ENCODE peak calls at places on chromosomes 13 and 19, in eight cellular contexts. C is activated gamma-delta T cell treated with anti-CD3 and anti-CD28 coated beads, Interleukin-2, amount 50 U/mL, for 16 hours; Z is fibroblast of gingiva; T is fibroblast of villous mesenchyme; A is B cell; F is GM23338; U is left ventricle myocardium inferior; P is NCI-H774. E is an unnamed sample.

GRCh38 chr13:50069255-50069654 is 54.0 kb downstream of the KCNRG start:
- DNase-seq in F (no peak), C (no peak), U (no peak), T (peak), Z (peak), A (no peak), P (no peak), E (no peak)

GRCh38 chr13:43185206-43185605 is 161.8 kb downstream of the DNAJC15 start:
- DNase-seq in T (no peak), U (no peak), C (no peak), F (no peak), P (no peak), Z (no peak), A (no peak), E (no peak)

GRCh38 chr19:4175669-4175931 is 6.8 kb downstream of the SIRT6 start:
- DNase-seq in C (no peak), A (no peak), Z (no peak), T (no peak), F (no peak), U (no peak), P (no peak), E (no peak)

GRCh38 chr13:111629933-111630332 is 309.5 kb downstream of the TEX29 start:
- DNase-seq in U (no peak), F (no peak), P (peak), A (no peak), C (no peak), Z (no peak), T (no peak), E (peak)

GRCh38 chr19:18856385-18857126 is 24.8 kb downstream of the UPF1 start:
- DNase-seq in F (peak), T (peak), C (no peak), Z (peak), P (no peak), A (no peak), U (no peak), E (peak)

GRCh38 chr19:32041681-32042292 is 303.6 kb upstream of the ZNF507 start:
- DNase-seq in F (peak), U (peak), A (no peak), T (peak), Z (no peak), C (no peak), P (no peak), E (peak)

GRCh38 chr19:30783936-30784335 is 411.8 kb downstream of the ZNF536 start:
- DNase-seq in F (no peak), T (no peak), P (no peak), A (no peak), Z (no peak), U (no peak), C (no peak), E (no peak)

GRCh38 chr19:51800849-51801244 is 5.9 kb downstream of the FPR3 start:
- DNase-seq in A (no peak), P (no peak), U (no peak), Z (no peak), C (no peak), F (no peak), T (no peak), E (no peak)

GRCh38 chr13:44399045-44399444 is 25.4 kb downstream of the SERP2 start:
- DNase-seq in F (no peak), Z (no peak), P (peak), C (no peak), U (no peak), T (no peak), A (no peak), E (no peak)

GRCh38 chr19:48571378-48572162 is 19.6 kb downstream of the SULT2B1 start:
- DNase-seq in C (no peak), P (peak), T (no peak), A (no peak), U (no peak), F (no peak), Z (no peak), E (no peak)

GRCh38 chr19:679418-680286 is 3.5 kb downstream of the FSTL3 start:
- DNase-seq in P (peak), T (peak), U (peak), A (peak), F (peak), Z (peak), C (no peak), E (peak)

GRCh38 chr19:30074741-30075460 is 132.9 kb downstream of the URI1 start:
- DNase-seq in U (no peak), C (no peak), P (no peak), T (no peak), F (no peak), Z (no peak), A (no peak), E (no peak)

GRCh38 chr13:47033216-47033615 is 136.4 kb upstream of the HTR2A start:
- DNase-seq in P (no peak), T (peak), U (no peak), A (no peak), F (no peak), C (no peak), Z (peak), E (no peak)

GRCh38 chr19:45442927-45443461 is 19.3 kb upstream of the ERCC1 start:
- DNase-seq in T (peak), Z (peak), A (peak), F (peak), P (no peak), C (no peak), U (peak), E (peak)

GRCh38 chr19:10295305-10295846 is 5.6 kb downstream of the ICAM5 start:
- DNase-seq in Z (no peak), U (no peak), F (peak), T (peak), P (no peak), A (peak), C (no peak), E (peak)

GRCh38 chr13:36352350-36352749 is 6.2 kb upstream of the SPART start:
- DNase-seq in A (no peak), C (no peak), Z (no peak), P (no peak), F (no peak), U (no peak), T (no peak), E (no peak)

GRCh38 chr19:28468701-28469459 is 744.1 kb downstream of the UQCRFS1 start:
- DNase-seq in Z (no peak), A (peak), C (peak), P (no peak), F (peak), T (no peak), U (no peak), E (peak)

GRCh38 chr13:36275190-36276002 is 22.2 kb downstream of the CCDC169 start:
- DNase-seq in F (peak), Z (peak), U (no peak), C (no peak), T (peak), A (no peak), P (no peak), E (peak)

GRCh38 chr13:46575843-46576242 is 22.9 kb downstream of the LRCH1 start:
- DNase-seq in P (no peak), C (no peak), A (no peak), Z (peak), T (peak), F (no peak), U (no peak), E (peak)

GRCh38 chr13:43522788-43523187 is 264.0 kb downstream of the ENOX1 start:
- DNase-seq in A (no peak), Z (peak), P (no peak), F (no peak), U (no peak), T (peak), C (no peak), E (no peak)

GRCh38 chr13:109273326-109273751 is 513.0 kb downstream of the IRS2 start:
- DNase-seq in F (no peak), T (peak), A (no peak), Z (peak), C (no peak), U (no peak), P (no peak), E (no peak)

GRCh38 chr19:41515054-41515652 is 60.8 kb upstream of the CEACAM21 start:
- DNase-seq in F (peak), P (no peak), A (no peak), T (no peak), C (no peak), Z (no peak), U (no peak), E (no peak)

GRCh38 chr13:113736258-113736731 is 22.7 kb upstream of the TMEM255B start:
- DNase-seq in Z (no peak), T (no peak), U (no peak), A (no peak), F (no peak), C (no peak), P (no peak), E (no peak)

GRCh38 chr19:15869109-15869555 is 28.7 kb downstream of the CYP4F2 start:
- DNase-seq in A (peak), U (no peak), T (peak), F (peak), P (peak), C (peak), Z (no peak), E (peak)

GRCh38 chr19:53112286-53112685 is 9.1 kb upstream of the ZNF160 start:
- DNase-seq in T (no peak), F (no peak), Z (no peak), A (no peak), P (no peak), U (no peak), C (no peak), E (no peak)

GRCh38 chr13:107124129-107124718 is 556.3 kb upstream of the ARGLU1 start:
- DNase-seq in A (no peak), C (no peak), U (no peak), T (no peak), P (peak), F (peak), Z (no peak), E (peak)

GRCh38 chr13:73778242-73778864 is 355.9 kb downstream of the KLF12 start:
- DNase-seq in T (no peak), U (no peak), Z (no peak), C (no peak), A (no peak), P (no peak), F (no peak), E (no peak)

GRCh38 chr13:50334944-50335343 is 319.7 kb downstream of the KCNRG start:
- DNase-seq in C (no peak), F (no peak), A (no peak), Z (no peak), P (no peak), T (peak), U (no peak), E (peak)

GRCh38 chr19:11337080-11337479 is 2.4 kb downstream of the RAB3D start:
- DNase-seq in F (no peak), C (no peak), U (no peak), T (no peak), P (no peak), Z (no peak), A (no peak), E (no peak)